ENCODE peak calls at places on chromosomes 6 and 20, in seven cellular contexts. I is GM23248, Q is SJCRH30, X is mesendoderm, V is cardiac muscle cell, T is heart left ventricle, H is neuronal stem cell. E is an unnamed sample. For H3K4me1, the result is how much of the 10 kb centered on the place peaks cover.

GRCh38 chr6:11921017-11921438 is 91.1 kb upstream of the HIVEP1 start:
- DNase-seq in I (peak), Q (no peak), X (peak), V (peak), T (no peak), H (no peak), E (peak)

GRCh38 chr6:33827546-33828451 is 24.0 kb upstream of the MLN start:
- DNase-seq in I (peak), Q (no peak), X (no peak), V (no peak), T (no peak), H (no peak), E (no peak)

GRCh38 chr6:143581835-143582480 is 70.4 kb upstream of the FUCA2 start:
- DNase-seq in I (peak), Q (no peak), X (no peak), V (peak), T (no peak), H (no peak), E (peak)

GRCh38 chr6:42984924-42985475 is 630 bp downstream of the PPP2R5D start:
- DNase-seq in I (peak), Q (peak), X (peak), V (peak), T (peak), H (no peak), E (no peak)

GRCh38 chr6:35185971-35186370 is 27.8 kb upstream of the SCUBE3 start:
- DNase-seq in I (no peak), Q (no peak), X (peak), V (no peak), T (no peak), H (no peak), E (no peak)

GRCh38 chr6:132937466-132937906 is 123.1 kb downstream of the RPS12 start:
- DNase-seq in I (peak), Q (peak), X (peak), V (peak), T (peak), H (peak), E (peak)

GRCh38 chr6:159594106-159594749 is 98.8 kb downstream of the SOD2 start:
- DNase-seq in I (peak), Q (peak), X (no peak), V (peak), T (no peak), H (no peak), E (peak)

GRCh38 chr6:169445661-169446581 is 192.3 kb upstream of the THBS2 start:
- DNase-seq in I (no peak), Q (no peak), X (no peak), V (no peak), T (no peak), H (no peak), E (no peak)

GRCh38 chr6:138592698-138593097 is 93.4 kb upstream of the NHSL1 start:
- DNase-seq in I (no peak), Q (no peak), X (no peak), V (no peak), T (no peak), H (no peak), E (no peak)

GRCh38 chr6:29887330-29887818 is 55.0 kb upstream of the HLA-A start:
- DNase-seq in I (peak), Q (no peak), X (peak), V (peak), T (peak), H (peak), E (peak)

GRCh38 chr6:138765896-138766487 is 7.6 kb upstream of the CCDC28A start:
- DNase-seq in I (peak), Q (no peak), X (peak), V (peak), T (no peak), H (no peak), E (no peak)

GRCh38 chr20:859661-860294 is 26.3 kb downstream of the FAM110A start:
- DNase-seq in I (peak), Q (peak), X (no peak), V (no peak), T (no peak), H (no peak), E (no peak)

GRCh38 chr6:130913119-130913518 is 85.9 kb downstream of the SMLR1 start:
- DNase-seq in I (no peak), Q (peak), X (peak), V (no peak), T (no peak), H (no peak), E (no peak)

GRCh38 chr6:45606831-45607400 is 229.2 kb upstream of the SUPT3H start:
- DNase-seq in I (no peak), Q (no peak), X (no peak), V (no peak), T (no peak), H (no peak), E (no peak)

GRCh38 chr6:150632785-150633465 is 33.2 kb downstream of the PLEKHG1 start:
- DNase-seq in I (no peak), Q (no peak), X (no peak), V (no peak), T (no peak), H (no peak), E (no peak)

GRCh38 chr20:53642196-53643030 is 48.8 kb upstream of the ZNF217 start:
- DNase-seq in I (peak), Q (peak), X (peak), V (peak), T (peak), H (no peak), E (no peak)

GRCh38 chr6:36204068-36204753 is 7.7 kb downstream of the BRPF3 start:
- DNase-seq in I (no peak), Q (no peak), X (no peak), V (no peak), T (no peak), H (no peak), E (no peak)

GRCh38 chr6:166341915-166342292 is 441 bp downstream of the SFT2D1 start:
- DNase-seq in I (peak), Q (peak), X (peak), V (peak), T (no peak), H (no peak), E (no peak)

GRCh38 chr6:143734641-143735063 is 56.9 kb downstream of the PHACTR2 start:
- DNase-seq in I (no peak), Q (no peak), X (no peak), V (no peak), T (no peak), H (no peak), E (no peak)

GRCh38 chr6:140711019-140711613 is 1336.7 kb upstream of the CITED2 start:
- DNase-seq in I (no peak), Q (no peak), X (no peak), V (no peak), T (no peak), H (no peak), E (no peak)

GRCh38 chr6:141484726-141485125 is 648.0 kb upstream of the GJE1 start:
- DNase-seq in I (no peak), Q (no peak), X (no peak), V (peak), T (no peak), H (no peak), E (peak)

GRCh38 chr20:9689041-9689440 is 149.8 kb downstream of the PAK5 start:
- DNase-seq in I (no peak), Q (no peak), X (peak), V (no peak), T (no peak), H (no peak), E (no peak)

GRCh38 chr6:104017410-104018381 is 842.0 kb downstream of the HACE1 start:
- DNase-seq in I (no peak), Q (no peak), X (no peak), V (no peak), T (no peak), H (no peak), E (no peak)

GRCh38 chr20:40869416-40870147 is 159.0 kb upstream of the TOP1 start:
- DNase-seq in I (no peak), Q (no peak), X (no peak), V (no peak), T (no peak), H (no peak), E (no peak)

GRCh38 chr20:37538003-37538402 is 10.3 kb upstream of the BLCAP start:
- DNase-seq in I (peak), Q (no peak), X (no peak), V (peak), T (peak), H (no peak), E (peak)

GRCh38 chr20:4490595-4491280 is 231.0 kb upstream of the PRND start:
- DNase-seq in I (peak), Q (no peak), X (no peak), V (peak), T (no peak), H (no peak), E (peak)

GRCh38 chr6:111976169-111976568 is 77.7 kb upstream of the CCN6 start:
- DNase-seq in I (no peak), Q (no peak), X (no peak), V (peak), T (no peak), H (no peak), E (no peak)

GRCh38 chr6:152478377-152479010 is 158.7 kb downstream of the SYNE1 start:
- DNase-seq in I (no peak), Q (no peak), X (no peak), V (no peak), T (no peak), H (no peak), E (no peak)

GRCh38 chr20:43961541-43962471 is 47.2 kb downstream of the TOX2 start:
- DNase-seq in I (no peak), Q (no peak), X (peak), V (no peak), T (no peak), H (no peak), E (no peak)

GRCh38 chr6:55578537-55579363 is at the start of gene HMGCLL1:
- DNase-seq in I (no peak), Q (no peak), X (peak), V (peak), T (peak), H (peak), E (no peak)

GRCh38 chr6:33683051-33683571 is 28.4 kb downstream of the UQCC2 start:
- DNase-seq in I (peak), Q (no peak), X (no peak), V (no peak), T (no peak), H (no peak), E (no peak)

GRCh38 chr6:164034602-164035140 is 620.2 kb downstream of the QKI start:
- DNase-seq in I (no peak), Q (no peak), X (no peak), V (no peak), T (no peak), H (no peak), E (no peak)

DNA sequence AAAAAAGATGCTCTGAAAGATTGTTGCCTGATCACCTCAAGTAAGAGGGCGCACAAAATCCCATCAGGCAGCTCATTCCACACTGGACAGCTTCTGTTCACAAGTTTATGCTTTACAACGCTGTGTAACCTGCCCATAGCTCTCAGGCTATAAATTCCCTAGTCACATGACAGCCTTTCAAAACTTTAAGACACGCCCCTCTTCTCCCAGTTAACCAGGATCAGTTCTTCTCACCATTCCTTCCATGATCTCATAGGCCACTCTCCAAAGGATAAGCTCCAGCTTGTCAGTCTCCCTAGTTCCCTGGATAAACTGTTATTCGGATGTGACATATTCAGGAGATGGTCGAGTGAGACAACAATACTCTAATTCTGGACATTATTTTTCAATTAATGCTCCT is 15.0 kb downstream of the ADNP start:
- DNase-seq in I (peak), Q (no peak), X (peak), V (peak), T (no peak), H (no peak), E (peak)
- H3K4me1 ChIP-seq in I (half or more), Q (under half), X (under half), V (under half), T (under half), H (under half), E (half or more)

GRCh38 chr6:32190054-32190945 is at the start of gene PBX2:
- DNase-seq in I (peak), Q (peak), X (peak), V (peak), T (peak), H (peak), E (peak)
- H3K4me1 ChIP-seq in I (under half), Q (under half), X (under half), V (under half), T (under half), H (under half), E (under half)

GRCh38 chr6:52571099-52571755 is 5.6 kb downstream of the TRAM2 start:
- DNase-seq in I (peak), Q (peak), X (peak), V (no peak), T (no peak), H (no peak), E (no peak)

GRCh38 chr6:52566853-52567279 is 10.0 kb downstream of the TRAM2 start:
- DNase-seq in I (peak), Q (no peak), X (peak), V (peak), T (no peak), H (no peak), E (peak)

GRCh38 chr6:52566201-52566600 is 10.7 kb downstream of the TRAM2 start:
- DNase-seq in I (no peak), Q (no peak), X (no peak), V (no peak), T (no peak), H (no peak), E (no peak)

GRCh38 chr6:52570291-52570700 is 6.6 kb downstream of the TRAM2 start:
- DNase-seq in I (peak), Q (no peak), X (no peak), V (peak), T (peak), H (no peak), E (no peak)

GRCh38 chr6:52568320-52568719 is 8.5 kb downstream of the TRAM2 start:
- DNase-seq in I (no peak), Q (no peak), X (peak), V (no peak), T (no peak), H (no peak), E (no peak)
- H3K4me1 ChIP-seq in I (half or more), Q (under half), X (under half), V (under half), T (under half), H (under half), E (under half)

DNA sequence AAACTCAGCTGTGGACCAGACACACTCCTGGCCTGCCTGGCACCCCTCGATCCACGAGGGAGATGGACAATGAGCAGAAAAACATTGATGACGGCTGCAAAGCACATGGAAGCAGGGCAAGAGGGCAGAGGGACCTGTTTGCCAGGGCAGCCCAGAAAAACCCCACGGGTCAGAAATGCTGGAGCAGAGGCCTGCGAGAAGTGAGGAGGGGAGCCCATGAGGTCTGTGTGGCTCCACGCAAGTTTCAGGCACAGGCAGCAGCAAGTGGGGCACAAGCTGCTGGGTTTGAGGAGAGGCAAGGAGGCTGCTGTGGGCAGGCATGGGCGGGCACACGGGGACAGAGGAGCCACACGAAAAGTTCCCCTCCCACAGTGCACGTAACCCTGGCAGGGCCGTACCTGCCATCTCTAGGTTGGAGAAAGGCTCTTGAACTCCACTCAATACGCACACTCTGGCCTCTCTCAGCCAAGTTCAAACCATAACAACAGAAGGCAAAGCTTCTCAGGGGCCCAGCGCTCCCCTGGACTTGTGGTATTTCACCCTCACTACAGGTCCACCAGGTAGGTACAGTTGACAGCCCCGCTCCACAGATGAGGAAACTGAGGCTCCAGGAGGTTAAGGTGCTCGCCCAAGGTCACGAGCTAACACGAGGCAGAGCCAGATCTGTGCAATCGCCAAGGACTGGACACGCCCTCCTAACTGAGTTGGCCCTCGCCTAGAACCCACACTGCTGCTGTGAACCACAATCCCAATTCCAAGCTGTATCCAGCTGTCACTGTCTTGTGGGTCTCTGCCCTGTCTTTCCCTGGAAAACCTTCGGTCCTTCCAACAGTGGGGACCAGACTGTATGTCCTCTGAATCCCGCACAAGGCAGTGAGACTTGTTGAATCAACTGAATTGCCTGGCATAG is 108.2 kb downstream of the NOL4L start:
- DNase-seq in I (no peak), Q (peak), X (no peak), V (no peak), T (no peak), H (no peak), E (no peak)
- H3K4me1 ChIP-seq in I (under half), Q (under half), X (under half), V (half or more), T (under half), H (half or more), E (under half)

GRCh38 chr20:2311329-2311728 is 15.5 kb downstream of the TGM3 start:
- DNase-seq in I (peak), Q (no peak), X (no peak), V (no peak), T (no peak), H (no peak), E (no peak)
- H3K4me1 ChIP-seq in I (under half), Q (under half), X (under half), V (under half), T (under half), H (under half), E (under half)

DNA sequence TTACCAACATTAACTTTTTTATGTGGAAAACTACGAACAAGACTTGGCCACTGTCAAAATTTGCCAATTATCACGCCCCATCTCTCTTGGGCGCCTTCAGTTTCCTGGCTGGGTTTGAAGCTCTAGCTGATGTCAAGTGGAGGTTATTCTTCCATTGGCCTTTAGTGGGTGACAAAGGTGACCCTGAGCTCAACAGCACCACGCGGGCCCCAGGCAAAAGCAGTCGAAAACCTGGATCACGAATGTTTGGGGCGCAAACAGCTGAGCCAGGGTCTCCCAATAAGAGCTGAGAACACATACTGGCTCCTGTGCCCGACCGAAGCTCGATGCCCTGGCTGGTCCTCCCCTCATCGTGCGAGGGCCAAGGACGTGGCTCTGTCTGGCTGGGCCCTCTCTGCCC is 26.8 kb downstream of the SLC17A9 start:
- DNase-seq in I (no peak), Q (no peak), X (no peak), V (no peak), T (no peak), H (no peak), E (no peak)
- H3K4me1 ChIP-seq in I (under half), Q (under half), X (under half), V (under half), T (under half), H (under half), E (under half)

E was measured in foreskin keratinocyte.